ENCODE peak calls at places on chromosomes 11 and 22, in five cellular contexts. Y is CD14-positive monocyte; W is Kasumi-1; A is H1; G is CD4-positive, alpha-beta T cell. S is an unnamed sample.

GRCh38 chr22:40024201-40025061 is 29.7 kb downstream of the FAM83F start:
- DNase-seq in Y (no peak), W (peak; percentile 72), A (peak; percentile 90), G (peak; percentile 50), S (peak; percentile 17)

GRCh38 chr22:45304971-45305370 is 4.8 kb upstream of the FAM118A start:
- DNase-seq in Y (no peak), W (no peak), A (no peak), G (no peak), S (peak; percentile 61)

GRCh38 chr11:15707971-15708370 is 593.2 kb downstream of the INSC start:
- DNase-seq in Y (no peak), W (no peak), A (no peak), G (no peak), S (no peak)

GRCh38 chr11:118276422-118276821 is 12.3 kb upstream of the MPZL2 start:
- DNase-seq in Y (no peak), W (no peak), A (no peak), G (no peak), S (no peak)

GRCh38 chr11:128981254-128981653 is 38.6 kb upstream of the TP53AIP1 start:
- DNase-seq in Y (no peak), W (no peak), A (no peak), G (no peak), S (no peak)

GRCh38 chr22:36892292-36892691 is 21.1 kb upstream of the CSF2RB start:
- DNase-seq in Y (no peak), W (no peak), A (no peak), G (no peak), S (no peak)

GRCh38 chr22:44764373-44764772 is 12.0 kb downstream of the ARHGAP8 start:
- DNase-seq in Y (no peak), W (no peak), A (no peak), G (no peak), S (no peak)

GRCh38 chr22:48579915-48580279 is 1247.8 kb downstream of the BRD1 start:
- DNase-seq in Y (no peak), W (no peak), A (no peak), G (no peak), S (no peak)

GRCh38 chr11:2092956-2093412 is 46.2 kb downstream of the IGF2 start:
- DNase-seq in Y (no peak), W (no peak), A (no peak), G (peak; percentile 66), S (peak; percentile 60)

GRCh38 chr11:67045314-67045713 is 11.3 kb upstream of the RHOD start:
- DNase-seq in Y (no peak), W (no peak), A (no peak), G (no peak), S (peak; percentile 73)

GRCh38 chr22:26892401-26893033 is 235.1 kb downstream of the MIAT start:
- DNase-seq in Y (no peak), W (no peak), A (peak; percentile 42), G (no peak), S (no peak)

GRCh38 chr11:133388975-133389568 is 143.2 kb downstream of the OPCML start:
- DNase-seq in Y (no peak), W (no peak), A (no peak), G (no peak), S (no peak)

GRCh38 chr22:43044402-43044801 is 29.5 kb upstream of the PACSIN2 start:
- DNase-seq in Y (no peak), W (no peak), A (no peak), G (no peak), S (no peak)

GRCh38 chr22:43442386-43443060 is 30.7 kb downstream of the MPPED1 start:
- DNase-seq in Y (no peak), W (no peak), A (no peak), G (no peak), S (no peak)

GRCh38 chr11:117662870-117663269 is 134.1 kb downstream of the DSCAML1 start:
- DNase-seq in Y (no peak), W (no peak), A (no peak), G (no peak), S (no peak)

GRCh38 chr22:29231971-29232959 is 26.6 kb downstream of the EMID1 start:
- DNase-seq in Y (peak; percentile 42), W (no peak), A (no peak), G (no peak), S (no peak)

GRCh38 chr11:48116843-48117242 is 99.8 kb upstream of the OR4B1 start:
- DNase-seq in Y (no peak), W (peak; percentile 67), A (no peak), G (no peak), S (no peak)

GRCh38 chr22:17097701-17098100 is 12.9 kb downstream of the IL17RA start:
- DNase-seq in Y (no peak), W (no peak), A (no peak), G (no peak), S (no peak)

GRCh38 chr11:80109031-80109430 is 668.2 kb upstream of the TENM4 start:
- DNase-seq in Y (no peak), W (no peak), A (no peak), G (no peak), S (no peak)

S was measured in trophoblast cell.